ENCODE peak calls at places on chromosomes 6 and 20, in seven cellular contexts. Y, Z, H, K, M, O and C are unnamed samples.

GRCh38 chr6:34517461-34517868 is 38.7 kb downstream of the SPDEF start:
- DNase-seq in Y (no peak), K (no peak), O (no peak), H (no peak), Z (no peak), M (no peak), C (no peak)

GRCh38 chr6:2763876-2764540 is 1.2 kb upstream of the WRNIP1 start:
- DNase-seq in K (no peak), M (no peak), O (no peak), Z (no peak), H (no peak), Y (no peak), C (no peak)

GRCh38 chr6:144697389-144697788 is 412.3 kb downstream of the UTRN start:
- DNase-seq in Y (no peak), Z (no peak), K (no peak), O (no peak), H (no peak), M (no peak), C (no peak)

GRCh38 chr6:79558099-79558498 is 20.9 kb upstream of the LCA5 start:
- DNase-seq in K (no peak), H (no peak), O (no peak), M (no peak), Z (no peak), Y (no peak), C (no peak)

GRCh38 chr6:137056121-137056880 is 11.5 kb upstream of the IL20RA start:
- DNase-seq in Z (no peak), H (no peak), K (no peak), M (no peak), O (no peak), Y (no peak), C (no peak)

GRCh38 chr6:36674942-36675341 is 3.6 kb upstream of the CDKN1A start:
- DNase-seq in M (no peak), Z (no peak), O (no peak), H (no peak), Y (no peak), K (no peak), C (no peak)

GRCh38 chr6:17484201-17484606 is 90.8 kb downstream of the CAP2 start:
- DNase-seq in Z (no peak), Y (no peak), K (no peak), H (no peak), M (no peak), O (no peak), C (no peak)

GRCh38 chr20:58822175-58822574 is 28.5 kb downstream of the GNAS-AS1 start:
- DNase-seq in Z (no peak), K (no peak), M (no peak), O (peak; percentile 19), H (no peak), Y (no peak), C (peak; percentile 47)

GRCh38 chr6:30075987-30076311 is 380 bp upstream of the RNF39 start:
- DNase-seq in Z (no peak), H (no peak), O (no peak), Y (no peak), K (no peak), M (no peak), C (no peak)

GRCh38 chr20:51497542-51498467 is 44.7 kb downstream of the NFATC2 start:
- DNase-seq in O (no peak), Y (no peak), Z (peak; percentile 26), H (peak; percentile 79), M (peak; percentile 29), K (peak; percentile 36), C (no peak)

GRCh38 chr6:149651056-149651455 is 2.5 kb upstream of the KATNA1 start:
- DNase-seq in Z (no peak), Y (no peak), K (no peak), H (no peak), M (no peak), O (no peak), C (no peak)

GRCh38 chr6:65908065-65908464 is 201.0 kb upstream of the EYS start:
- DNase-seq in H (no peak), M (no peak), K (no peak), O (no peak), Z (no peak), Y (no peak), C (no peak)

GRCh38 chr6:157229219-157229607 is 94.1 kb downstream of the TMEM242 start:
- DNase-seq in Y (no peak), K (no peak), H (no peak), Z (no peak), O (no peak), M (no peak), C (no peak)

GRCh38 chr6:163608060-163608752 is 193.7 kb downstream of the QKI start:
- DNase-seq in K (no peak), Y (no peak), H (no peak), Z (no peak), M (no peak), O (no peak), C (no peak)

GRCh38 chr6:49551126-49551865 is 828 bp downstream of the C6orf141 start:
- DNase-seq in H (no peak), O (peak; percentile 55), K (no peak), M (no peak), Y (no peak), Z (peak; percentile 16), C (no peak)

GRCh38 chr6:3808759-3809514 is 40.2 kb upstream of the FAM50B start:
- DNase-seq in K (no peak), O (no peak), Y (peak; percentile 95), H (no peak), M (peak; percentile 89), Z (peak; percentile 94), C (no peak)

GRCh38 chr20:13701486-13701885 is 62.8 kb upstream of the TASP1 start:
- DNase-seq in Z (no peak), O (no peak), H (no peak), K (no peak), Y (no peak), M (no peak), C (no peak)

GRCh38 chr6:7542065-7542877 is 800 bp downstream of the DSP start:
- DNase-seq in O (peak; percentile 70), Z (no peak), Y (peak; percentile 57), K (no peak), M (no peak), H (no peak), C (no peak)

GRCh38 chr6:149642829-149643580 is 5.5 kb downstream of the KATNA1 start:
- DNase-seq in M (peak; percentile 47), H (no peak), O (no peak), Z (peak; percentile 73), Y (peak; percentile 58), K (no peak), C (no peak)

GRCh38 chr6:10598084-10598960 is 77.2 kb downstream of the GCNT2 start:
- DNase-seq in M (no peak), O (peak; percentile 63), K (no peak), Y (no peak), Z (no peak), H (no peak), C (no peak)

GRCh38 chr20:62516345-62516744 is 40.5 kb upstream of the GATA5 start:
- DNase-seq in Z (no peak), K (no peak), M (no peak), Y (no peak), H (no peak), O (peak; percentile 32), C (no peak)

GRCh38 chr20:62874745-62875344 is 13.2 kb upstream of the TCFL5 start:
- DNase-seq in H (no peak), K (no peak), M (no peak), Y (no peak), Z (no peak), O (no peak), C (no peak)

GRCh38 chr6:106527111-106527510 is 102.2 kb downstream of the RTN4IP1 start:
- DNase-seq in O (no peak), Z (peak; percentile 52), M (no peak), H (no peak), K (no peak), Y (no peak), C (no peak)

GRCh38 chr6:105750089-105750488 is 336.0 kb upstream of the PRDM1 start:
- DNase-seq in M (no peak), Z (no peak), K (no peak), Y (no peak), H (no peak), O (no peak), C (no peak)

GRCh38 chr6:40894962-40895799 is 143.8 kb downstream of the UNC5CL start:
- DNase-seq in H (no peak), K (no peak), O (peak; percentile 88), M (peak; percentile 56), Y (peak; percentile 74), Z (peak; percentile 44), C (no peak)

GRCh38 chr20:60266184-60266823 is 308.1 kb downstream of the CDH26 start:
- DNase-seq in Z (no peak), H (no peak), M (no peak), Y (no peak), O (no peak), K (no peak), C (no peak)

GRCh38 chr6:108164815-108165706 is 761 bp upstream of the NR2E1 start:
- DNase-seq in H (no peak), O (no peak), Y (no peak), Z (no peak), M (no peak), K (no peak), C (no peak)

GRCh38 chr6:87436435-87436834 is 28.7 kb downstream of the CFAP206 start:
- DNase-seq in H (peak; percentile 3), K (peak; percentile 9), Z (peak; percentile 65), M (peak; percentile 68), O (peak; percentile 89), Y (peak; percentile 76), C (no peak)

GRCh38 chr6:110524305-110524704 is 47.9 kb upstream of the SLC22A16 start:
- DNase-seq in Z (no peak), K (no peak), M (no peak), O (no peak), H (no peak), Y (no peak), C (no peak)

GRCh38 chr6:130967502-130968469 is 95.3 kb downstream of the EPB41L2 start:
- DNase-seq in K (no peak), Z (peak; percentile 58), Y (peak; percentile 43), M (peak; percentile 48), O (no peak), H (no peak), C (no peak)

GRCh38 chr6:134622382-134623173 is 304.7 kb upstream of the SGK1 start:
- DNase-seq in O (no peak), H (no peak), M (no peak), Z (no peak), K (no peak), Y (no peak), C (no peak)

GRCh38 chr20:35991142-35991771 is 22.9 kb downstream of the CNBD2 start:
- DNase-seq in K (no peak), M (peak; percentile 54), O (no peak), Z (peak; percentile 51), Y (peak; percentile 41), H (no peak), C (no peak)

GRCh38 chr6:148514091-148514850 is 171.6 kb downstream of the SASH1 start:
- DNase-seq in Y (peak; percentile 65), O (no peak), K (no peak), H (no peak), M (no peak), Z (peak; percentile 26), C (no peak)

GRCh38 chr6:53647437-53648094 is 18.0 kb downstream of the KLHL31 start:
- DNase-seq in O (no peak), K (peak; percentile 24), M (no peak), H (peak; percentile 52), Y (no peak), Z (no peak), C (peak; percentile 43)

GRCh38 chr20:58109918-58110635 is 118.4 kb downstream of the ANKRD60 start:
- DNase-seq in Z (no peak), K (no peak), Y (no peak), O (no peak), H (no peak), M (no peak), C (no peak)

GRCh38 chr6:170210651-170211403 is 80.1 kb downstream of the DLL1 start:
- DNase-seq in H (no peak), M (no peak), O (no peak), K (no peak), Y (no peak), Z (no peak), C (no peak)

GRCh38 chr6:170129691-170130171 is 161.1 kb downstream of the DLL1 start:
- DNase-seq in Z (no peak), O (no peak), H (no peak), Y (no peak), M (peak; percentile 45), K (no peak), C (no peak)

GRCh38 chr20:50373674-50374286 is 136.4 kb upstream of the PTPN1 start:
- DNase-seq in Y (no peak), H (no peak), O (peak; percentile 14), M (peak; percentile 24), K (no peak), Z (no peak), C (no peak)